ENCODE peak calls at places on chromosomes 5 and 9, in five cellular contexts. U, I, E, Q and J are unnamed samples.

GRCh38 chr9:132125361-132125760 is 36.5 kb upstream of the NTNG2 start:
- DNase-seq in U (no peak), I (no peak), E (no peak), Q (no peak), J (no peak)

GRCh38 chr9:34562136-34562745 is 27.3 kb downstream of the CNTFR start:
- DNase-seq in U (no peak), I (no peak), E (peak; percentile 38), Q (no peak), J (peak; percentile 71)

GRCh38 chr5:114305402-114306207 is 56.3 kb upstream of the KCNN2 start:
- DNase-seq in U (no peak), I (no peak), E (peak; percentile 25), Q (peak; percentile 21), J (peak; percentile 6)

GRCh38 chr5:1681955-1682354 is 117.7 kb downstream of the MRPL36 start:
- DNase-seq in U (no peak), I (no peak), E (no peak), Q (no peak), J (no peak)

GRCh38 chr5:155089649-155090048 is 76.1 kb downstream of the KIF4B start:
- DNase-seq in U (no peak), I (no peak), E (no peak), Q (no peak), J (no peak)

GRCh38 chr9:118483677-118484076 is 779.5 kb downstream of the TLR4 start:
- DNase-seq in U (no peak), I (no peak), E (no peak), Q (no peak), J (no peak)

GRCh38 chr5:53249529-53249928 is 140.0 kb upstream of the MOCS2 start:
- DNase-seq in U (no peak), I (no peak), E (no peak), Q (no peak), J (no peak)

GRCh38 chr5:109365653-109366052 is 44.1 kb downstream of the PJA2 start:
- DNase-seq in U (no peak), I (no peak), E (no peak), Q (no peak), J (no peak)

GRCh38 chr9:127877566-127877998 is at the start of gene AK1:
- DNase-seq in U (no peak), I (no peak), E (no peak), Q (peak; percentile 58), J (no peak)